ENCODE peak calls at places on chromosomes 1 and 21, in four cellular contexts. G is SK-N-SH, E is cardiac muscle cell, O is MM.1S. J is an unnamed sample.

GRCh38 chr1:7824701-7825100 is 28.2 kb downstream of the UTS2 start:
- DNase-seq in G (no peak), E (no peak), O (no peak), J (no peak)

GRCh38 chr1:232166942-232167341 is 463.0 kb downstream of the SIPA1L2 start:
- DNase-seq in E (no peak), G (no peak), O (peak), J (no peak)

GRCh38 chr1:29933110-29933509 is 696.8 kb downstream of the PTPRU start:
- DNase-seq in E (no peak), O (no peak), G (no peak), J (no peak)

GRCh38 chr1:183278736-183279591 is 92.9 kb downstream of the LAMC2 start:
- DNase-seq in O (no peak), E (peak), G (no peak), J (no peak)

GRCh38 chr1:107153033-107153432 is 12.2 kb downstream of the NTNG1 start:
- DNase-seq in E (no peak), O (peak), G (no peak), J (no peak)

GRCh38 chr1:11594222-11594621 is 60.0 kb downstream of the FBXO2 start:
- DNase-seq in O (no peak), G (peak), E (peak), J (no peak)

GRCh38 chr21:37535130-37535529 is 168.6 kb downstream of the DYRK1A start:
- DNase-seq in E (no peak), O (no peak), G (no peak), J (no peak)

GRCh38 chr1:51642739-51643142 is 25.8 kb downstream of the OSBPL9 start:
- DNase-seq in E (peak), O (no peak), G (no peak), J (no peak)

GRCh38 chr1:81477704-81478103 is 323.0 kb upstream of the ADGRL2 start:
- DNase-seq in G (no peak), E (peak), O (no peak), J (no peak)

GRCh38 chr1:8517579-8518489 is 199.9 kb downstream of the SLC45A1 start:
- DNase-seq in O (no peak), G (no peak), E (peak), J (no peak)

GRCh38 chr1:18926315-18927081 is 24.1 kb upstream of the ALDH4A1 start:
- DNase-seq in E (peak), G (no peak), O (peak), J (peak)

GRCh38 chr1:10507111-10507879 is 32.5 kb downstream of the PEX14 start:
- DNase-seq in O (peak), E (peak), G (peak), J (peak)

GRCh38 chr1:63628607-63629006 is 35.4 kb downstream of the PGM1 start:
- DNase-seq in O (no peak), G (no peak), E (no peak), J (no peak)

GRCh38 chr1:29838738-29839320 is 602.5 kb downstream of the PTPRU start:
- DNase-seq in G (no peak), E (no peak), O (no peak), J (no peak)

GRCh38 chr1:44111861-44112260 is 6.8 kb upstream of the KLF17 start:
- DNase-seq in O (no peak), G (no peak), E (no peak), J (no peak)

GRCh38 chr1:184485731-184486723 is 99.2 kb downstream of the C1orf21 start:
- DNase-seq in G (no peak), E (no peak), O (no peak), J (no peak)

GRCh38 chr1:227299688-227300087 is 18.6 kb downstream of the CDC42BPA start:
- DNase-seq in O (no peak), G (no peak), E (no peak), J (no peak)

GRCh38 chr1:58966917-58967733 is 183.3 kb upstream of the JUN start:
- DNase-seq in O (no peak), G (no peak), E (no peak), J (no peak)

GRCh38 chr21:31283025-31283424 is 61.0 kb downstream of the TIAM1 start:
- DNase-seq in G (no peak), O (no peak), E (no peak), J (no peak)

GRCh38 chr1:233600488-233600887 is 13.4 kb upstream of the KCNK1 start:
- DNase-seq in G (no peak), E (no peak), O (no peak), J (no peak)

GRCh38 chr1:169762699-169763098 is 28.8 kb upstream of the SELE start:
- DNase-seq in E (no peak), G (no peak), O (no peak), J (no peak)

GRCh38 chr1:221998781-221999180 is 256.9 kb upstream of the DUSP10 start:
- DNase-seq in E (peak), O (no peak), G (no peak), J (no peak)

GRCh38 chr21:14361958-14362357 is 21.0 kb downstream of the HSPA13 start:
- DNase-seq in G (no peak), E (peak), O (no peak), J (no peak)

GRCh38 chr1:27600500-27601175 is 3.3 kb downstream of the AHDC1 start:
- DNase-seq in G (peak), E (no peak), O (no peak), J (no peak)

GRCh38 chr21:40660461-40660860 is 186.5 kb downstream of the DSCAM start:
- DNase-seq in O (no peak), E (no peak), G (no peak), J (no peak)

GRCh38 chr1:90317628-90318027 is 322.7 kb downstream of the ZNF326 start:
- DNase-seq in O (no peak), G (no peak), E (no peak), J (no peak)

GRCh38 chr1:48680411-48681035 is 96.2 kb downstream of the BEND5 start:
- DNase-seq in G (no peak), O (peak), E (no peak), J (no peak)

GRCh38 chr1:181151378-181152326 is 63.2 kb downstream of the IER5 start:
- DNase-seq in E (peak), O (no peak), G (peak), J (no peak)

GRCh38 chr1:211326528-211327340 is at the start of gene TRAF5:
- DNase-seq in G (peak), E (peak), O (peak), J (no peak)

GRCh38 chr1:151343587-151343986 is 3.5 kb downstream of the RFX5 start:
- DNase-seq in O (no peak), G (no peak), E (no peak), J (no peak)

GRCh38 chr1:151346082-151346768 is 827 bp downstream of the RFX5 start:
- DNase-seq in O (no peak), E (no peak), G (no peak), J (no peak)

GRCh38 chr1:151340870-151341754 is 5.9 kb downstream of the RFX5 start:
- DNase-seq in O (peak), G (peak), E (peak), J (no peak)

GRCh38 chr1:151342562-151342961 is 4.5 kb downstream of the RFX5 start:
- DNase-seq in O (no peak), G (no peak), E (no peak), J (no peak)

DNA sequence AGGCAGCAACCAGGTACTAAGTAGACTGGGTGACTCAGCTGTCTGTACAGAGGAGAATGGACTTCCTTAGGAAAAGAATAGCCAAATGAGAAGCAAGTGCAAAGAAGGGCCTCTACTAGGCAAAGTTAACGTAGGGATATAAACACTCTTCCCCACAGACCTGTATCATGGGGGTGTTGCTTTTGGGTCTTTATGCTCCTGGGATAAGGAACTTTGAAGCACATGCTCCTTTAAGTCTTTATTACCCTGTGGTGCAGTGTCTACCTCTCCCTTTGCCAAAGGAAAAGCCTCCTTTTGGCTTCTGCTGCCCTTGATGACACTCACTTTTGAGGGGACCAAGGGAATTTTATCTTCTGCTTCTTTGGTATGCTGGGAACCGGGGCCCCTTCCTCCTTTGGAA is 5.0 kb downstream of the RFX5 start:
- DNase-seq in G (no peak), E (no peak), O (no peak), J (no peak)
- H3K27ac ChIP-seq in G (peak), E (peak), O (no peak), J (no peak)

GRCh38 chr1:14479865-14480264 is 118.6 kb upstream of the KAZN start:
- DNase-seq in O (no peak), G (no peak), E (no peak), J (no peak)
- TF ChIP-seq CTCF in O (no peak), G (no peak), E (no peak), J (no peak)

DNA sequence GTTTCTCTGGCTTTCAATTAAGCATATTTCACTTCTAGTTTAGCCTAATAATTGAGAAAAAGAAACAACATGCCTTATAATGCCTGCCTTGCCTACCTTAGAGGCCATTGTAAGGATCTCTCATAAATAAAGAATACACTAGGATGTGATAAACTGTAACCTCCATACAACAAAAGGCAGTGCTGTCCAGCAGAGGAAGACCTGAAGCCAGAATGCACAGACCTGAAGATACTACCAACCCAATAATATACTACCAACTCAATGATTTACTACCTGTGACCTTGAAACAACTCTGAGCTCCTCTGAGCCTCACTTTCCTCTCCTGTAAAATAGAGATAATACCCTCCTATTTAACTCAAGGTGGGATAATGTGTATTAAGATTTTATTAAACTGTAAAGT is 361.3 kb downstream of the TTLL7 start:
- DNase-seq in G (no peak), E (no peak), O (no peak), J (no peak)
- H3K27ac ChIP-seq in G (no peak), E (no peak), O (no peak), J (no peak)

GRCh38 chr1:33996281-33996680 is 132.4 kb downstream of the HMGB4 start:
- DNase-seq in G (no peak), E (no peak), O (no peak), J (no peak)
- TF ChIP-seq CTCF in G (no peak), E (no peak), O (no peak), J (no peak)

GRCh38 chr1:21278208-21278861 is 11.9 kb downstream of the ECE1 start:
- DNase-seq in O (no peak), G (no peak), E (peak), J (no peak)

GRCh38 chr1:21283524-21283923 is 6.7 kb downstream of the ECE1 start:
- DNase-seq in G (peak), O (no peak), E (no peak), J (no peak)

GRCh38 chr1:21278898-21279819 is 11.1 kb downstream of the ECE1 start:
- DNase-seq in G (no peak), E (no peak), O (no peak), J (no peak)

GRCh38 chr1:21280011-21280471 is 10.2 kb downstream of the ECE1 start:
- DNase-seq in E (peak), G (no peak), O (no peak), J (no peak)

GRCh38 chr1:21280482-21280881 is 9.8 kb downstream of the ECE1 start:
- DNase-seq in O (no peak), E (no peak), G (no peak), J (no peak)
- H3K27ac ChIP-seq in O (no peak), E (peak), G (no peak), J (peak)

DNA sequence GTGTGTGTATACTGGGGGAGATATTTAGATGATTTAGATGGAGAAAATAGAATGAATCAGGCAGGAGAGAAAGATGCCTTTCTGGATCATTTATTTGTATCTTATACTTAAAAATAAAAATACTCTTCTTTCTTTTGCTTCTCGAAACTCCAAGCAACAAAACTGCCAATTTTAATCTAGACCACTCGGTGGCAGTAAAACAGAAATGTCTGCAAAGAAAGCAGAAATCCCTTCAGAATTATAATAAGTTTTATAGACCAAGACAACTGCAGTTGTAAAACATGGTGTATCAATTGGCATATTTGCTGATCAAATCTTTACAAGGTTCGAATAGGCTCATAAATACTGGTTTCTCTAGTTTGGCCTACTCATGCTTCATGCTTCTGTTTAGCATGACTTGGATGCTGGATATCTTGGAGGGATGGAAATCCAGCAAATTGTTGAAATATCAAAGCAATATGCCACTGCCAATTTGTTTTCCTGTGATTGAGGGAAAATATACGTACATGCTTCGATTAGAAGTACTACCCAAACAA is 15.1 kb upstream of the C1orf87 start:
- DNase-seq in G (no peak), O (no peak), E (no peak), J (no peak)
- TF ChIP-seq CTCF in G (peak), O (no peak), E (peak), J (no peak)